ENCODE peak calls at places on chromosomes 12 and 14, in eight cellular contexts. One of them, this sample, is unnamed.

GRCh38 chr12:113601656-113602263 is 130.1 kb upstream of the LHX5 start:
- DNase-seq in stomach: no peak
- DNase-seq in transverse colon: no peak
- DNase-seq in right atrium auricular region: no peak
- DNase-seq in HFF-Myc: no peak
- DNase-seq in mammary epithelial cell: no peak
- DNase-seq in heart left ventricle: no peak
- DNase-seq in AG10803: no peak
- DNase-seq in this sample: no peak

GRCh38 chr12:103178681-103179080 is 221.2 kb downstream of the ASCL1 start:
- DNase-seq in AG10803: no peak
- DNase-seq in heart left ventricle: no peak
- DNase-seq in right atrium auricular region: no peak
- DNase-seq in mammary epithelial cell: no peak
- DNase-seq in stomach: no peak
- DNase-seq in transverse colon: no peak
- DNase-seq in HFF-Myc: no peak
- DNase-seq in this sample: no peak

GRCh38 chr12:49059063-49059384 is 1.6 kb downstream of the KMT2D start:
- DNase-seq in transverse colon: no peak
- DNase-seq in AG10803: no peak
- DNase-seq in stomach: no peak
- DNase-seq in mammary epithelial cell: peak
- DNase-seq in heart left ventricle: no peak
- DNase-seq in HFF-Myc: no peak
- DNase-seq in right atrium auricular region: no peak
- DNase-seq in this sample: no peak

GRCh38 chr14:88667555-88668273 is 104.9 kb downstream of the ZC3H14 start:
- DNase-seq in heart left ventricle: no peak
- DNase-seq in AG10803: peak
- DNase-seq in transverse colon: peak
- DNase-seq in right atrium auricular region: no peak
- DNase-seq in mammary epithelial cell: peak
- DNase-seq in HFF-Myc: peak
- DNase-seq in stomach: peak
- DNase-seq in this sample: peak

GRCh38 chr12:2813573-2814185 is 1.2 kb downstream of the ITFG2 start:
- DNase-seq in right atrium auricular region: no peak
- DNase-seq in transverse colon: peak
- DNase-seq in stomach: no peak
- DNase-seq in HFF-Myc: no peak
- DNase-seq in mammary epithelial cell: peak
- DNase-seq in AG10803: peak
- DNase-seq in heart left ventricle: no peak
- DNase-seq in this sample: no peak

GRCh38 chr12:111351026-111351425 is 17.9 kb downstream of the PHETA1 start:
- DNase-seq in HFF-Myc: no peak
- DNase-seq in mammary epithelial cell: no peak
- DNase-seq in stomach: no peak
- DNase-seq in heart left ventricle: no peak
- DNase-seq in transverse colon: no peak
- DNase-seq in right atrium auricular region: no peak
- DNase-seq in AG10803: no peak
- DNase-seq in this sample: no peak

GRCh38 chr14:101926620-101927019 is 37.8 kb upstream of the DYNC1H1 start:
- DNase-seq in mammary epithelial cell: no peak
- DNase-seq in heart left ventricle: no peak
- DNase-seq in right atrium auricular region: no peak
- DNase-seq in transverse colon: no peak
- DNase-seq in HFF-Myc: no peak
- DNase-seq in stomach: no peak
- DNase-seq in AG10803: no peak
- DNase-seq in this sample: no peak

GRCh38 chr14:21060590-21061346 is 3.1 kb downstream of the RNASE8 start:
- DNase-seq in heart left ventricle: no peak
- DNase-seq in mammary epithelial cell: no peak
- DNase-seq in transverse colon: peak
- DNase-seq in AG10803: no peak
- DNase-seq in stomach: no peak
- DNase-seq in right atrium auricular region: no peak
- DNase-seq in HFF-Myc: no peak
- DNase-seq in this sample: no peak

GRCh38 chr12:4303750-4304149 is 17.3 kb upstream of the TIGAR start:
- DNase-seq in heart left ventricle: no peak
- DNase-seq in AG10803: no peak
- DNase-seq in stomach: no peak
- DNase-seq in mammary epithelial cell: no peak
- DNase-seq in right atrium auricular region: no peak
- DNase-seq in transverse colon: no peak
- DNase-seq in HFF-Myc: no peak
- DNase-seq in this sample: no peak

DNA sequence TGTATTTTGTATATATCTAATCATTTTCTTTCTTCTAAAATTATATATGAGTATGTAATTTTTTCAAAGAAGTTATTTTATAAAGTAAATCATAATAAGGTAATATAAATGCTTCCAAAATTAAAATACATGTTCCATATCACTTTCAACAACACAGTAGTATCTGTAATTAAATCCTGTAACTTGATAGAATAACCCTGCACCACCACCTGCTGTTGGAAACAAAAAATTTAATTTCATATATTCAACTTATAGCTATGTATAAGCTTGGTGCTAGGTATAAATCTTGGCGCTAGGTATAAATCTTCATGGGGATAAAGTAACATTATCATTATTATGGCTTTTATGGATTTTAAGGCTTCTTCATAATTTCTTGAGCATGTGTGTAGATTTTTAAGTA is 149.7 kb upstream of the DCN start:
- DNase-seq in stomach: no peak
- DNase-seq in HFF-Myc: no peak
- DNase-seq in mammary epithelial cell: no peak
- DNase-seq in heart left ventricle: no peak
- DNase-seq in AG10803: no peak
- DNase-seq in right atrium auricular region: no peak
- DNase-seq in transverse colon: no peak
- DNase-seq in this sample: no peak
- TF ChIP-seq CTCF in stomach: no peak
- TF ChIP-seq CTCF in HFF-Myc: no peak
- TF ChIP-seq CTCF in mammary epithelial cell: no peak
- TF ChIP-seq CTCF in heart left ventricle: no peak
- TF ChIP-seq CTCF in AG10803: peak
- TF ChIP-seq CTCF in right atrium auricular region: no peak
- TF ChIP-seq CTCF in transverse colon: no peak
- TF ChIP-seq CTCF in this sample: no peak

GRCh38 chr12:109773384-109774011 is 59.7 kb downstream of the TRPV4 start:
- DNase-seq in heart left ventricle: no peak
- DNase-seq in AG10803: no peak
- DNase-seq in stomach: peak
- DNase-seq in right atrium auricular region: no peak
- DNase-seq in transverse colon: peak
- DNase-seq in mammary epithelial cell: peak
- DNase-seq in HFF-Myc: no peak
- DNase-seq in this sample: no peak

GRCh38 chr12:109770861-109771670 is 57.4 kb downstream of the FAM222A start:
- DNase-seq in HFF-Myc: no peak
- DNase-seq in mammary epithelial cell: no peak
- DNase-seq in right atrium auricular region: no peak
- DNase-seq in heart left ventricle: no peak
- DNase-seq in stomach: peak
- DNase-seq in AG10803: no peak
- DNase-seq in transverse colon: no peak
- DNase-seq in this sample: no peak

GRCh38 chr12:109770104-109770860 is 56.7 kb downstream of the FAM222A start:
- DNase-seq in right atrium auricular region: no peak
- DNase-seq in AG10803: no peak
- DNase-seq in stomach: peak
- DNase-seq in HFF-Myc: no peak
- DNase-seq in transverse colon: no peak
- DNase-seq in mammary epithelial cell: no peak
- DNase-seq in heart left ventricle: no peak
- DNase-seq in this sample: no peak

GRCh38 chr12:109771746-109772621 is 58.4 kb downstream of the FAM222A start:
- DNase-seq in stomach: no peak
- DNase-seq in right atrium auricular region: no peak
- DNase-seq in mammary epithelial cell: no peak
- DNase-seq in transverse colon: no peak
- DNase-seq in AG10803: no peak
- DNase-seq in HFF-Myc: no peak
- DNase-seq in heart left ventricle: no peak
- DNase-seq in this sample: no peak

DNA sequence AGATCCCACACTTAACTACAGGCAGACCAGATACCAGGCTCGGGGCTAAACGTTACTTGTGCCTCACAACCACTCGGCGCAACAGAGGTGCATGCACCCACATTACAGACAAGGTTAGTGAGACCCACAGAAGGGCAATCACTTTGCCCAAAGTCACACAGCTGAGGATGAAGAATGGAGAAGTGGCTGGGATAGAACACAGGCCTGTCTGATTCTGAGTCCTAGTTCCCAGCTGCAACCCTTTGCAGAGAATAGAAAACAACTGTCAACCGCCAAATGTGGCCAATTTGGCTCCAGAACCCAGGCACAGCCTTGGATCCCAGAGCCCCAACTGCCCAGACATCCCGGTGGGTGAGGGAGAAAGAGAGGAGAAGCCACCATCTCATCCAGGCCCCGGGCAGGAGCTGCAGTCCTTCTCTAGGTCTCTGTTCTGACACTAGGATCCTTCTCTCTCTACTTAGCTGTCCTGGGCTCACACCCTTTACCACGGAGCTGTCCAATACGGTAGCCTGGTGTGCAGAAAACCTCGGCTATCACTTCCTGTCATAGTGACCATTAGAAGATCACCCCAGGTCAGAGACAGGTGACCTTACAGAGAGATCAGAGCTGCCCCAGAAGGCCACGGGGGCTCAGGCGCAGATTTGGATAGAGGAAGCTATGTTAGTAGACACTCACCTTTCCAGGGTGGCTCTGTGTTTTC is 59.1 kb downstream of the FAM222A start:
- DNase-seq in stomach: no peak
- DNase-seq in mammary epithelial cell: no peak
- DNase-seq in right atrium auricular region: no peak
- DNase-seq in transverse colon: no peak
- DNase-seq in HFF-Myc: no peak
- DNase-seq in AG10803: no peak
- DNase-seq in heart left ventricle: no peak
- DNase-seq in this sample: no peak
- H3K4me3 ChIP-seq in stomach: peak
- H3K4me3 ChIP-seq in mammary epithelial cell: no peak
- H3K4me3 ChIP-seq in right atrium auricular region: no peak
- H3K4me3 ChIP-seq in transverse colon: no peak
- H3K4me3 ChIP-seq in HFF-Myc: peak
- H3K4me3 ChIP-seq in AG10803: no peak
- H3K4me3 ChIP-seq in heart left ventricle: no peak
- H3K4me3 ChIP-seq in this sample: no peak

GRCh38 chr14:59022144-59022543 is 166.3 kb upstream of the DAAM1 start:
- DNase-seq in mammary epithelial cell: no peak
- DNase-seq in AG10803: no peak
- DNase-seq in heart left ventricle: no peak
- DNase-seq in right atrium auricular region: no peak
- DNase-seq in stomach: no peak
- DNase-seq in transverse colon: no peak
- DNase-seq in HFF-Myc: no peak
- DNase-seq in this sample: no peak
- TF ChIP-seq CTCF in mammary epithelial cell: peak
- TF ChIP-seq CTCF in AG10803: no peak
- TF ChIP-seq CTCF in heart left ventricle: no peak
- TF ChIP-seq CTCF in right atrium auricular region: no peak
- TF ChIP-seq CTCF in stomach: no peak
- TF ChIP-seq CTCF in transverse colon: no peak
- TF ChIP-seq CTCF in HFF-Myc: peak
- TF ChIP-seq CTCF in this sample: peak

GRCh38 chr14:77140343-77140936 is 1.2 kb downstream of the ZDHHC22 start:
- DNase-seq in AG10803: no peak
- DNase-seq in transverse colon: no peak
- DNase-seq in HFF-Myc: no peak
- DNase-seq in heart left ventricle: no peak
- DNase-seq in right atrium auricular region: no peak
- DNase-seq in stomach: no peak
- DNase-seq in mammary epithelial cell: no peak
- DNase-seq in this sample: no peak

GRCh38 chr14:77140937-77141591 is 527 bp downstream of the ZDHHC22 start:
- DNase-seq in heart left ventricle: no peak
- DNase-seq in mammary epithelial cell: peak
- DNase-seq in HFF-Myc: no peak
- DNase-seq in transverse colon: no peak
- DNase-seq in right atrium auricular region: no peak
- DNase-seq in AG10803: no peak
- DNase-seq in stomach: no peak
- DNase-seq in this sample: no peak

GRCh38 chr14:77141592-77142288 is at the start of gene ZDHHC22:
- DNase-seq in stomach: no peak
- DNase-seq in HFF-Myc: no peak
- DNase-seq in transverse colon: no peak
- DNase-seq in AG10803: no peak
- DNase-seq in right atrium auricular region: no peak
- DNase-seq in mammary epithelial cell: no peak
- DNase-seq in heart left ventricle: no peak
- DNase-seq in this sample: no peak

GRCh38 chr14:77139022-77139421 is 2.6 kb downstream of the ZDHHC22 start:
- DNase-seq in right atrium auricular region: no peak
- DNase-seq in stomach: no peak
- DNase-seq in mammary epithelial cell: no peak
- DNase-seq in AG10803: no peak
- DNase-seq in heart left ventricle: no peak
- DNase-seq in HFF-Myc: no peak
- DNase-seq in transverse colon: no peak
- DNase-seq in this sample: no peak

GRCh38 chr14:77139540-77140342 is 1.9 kb downstream of the ZDHHC22 start:
- DNase-seq in HFF-Myc: no peak
- DNase-seq in transverse colon: peak
- DNase-seq in right atrium auricular region: no peak
- DNase-seq in mammary epithelial cell: no peak
- DNase-seq in AG10803: no peak
- DNase-seq in heart left ventricle: no peak
- DNase-seq in stomach: no peak
- DNase-seq in this sample: no peak
- H3K4me3 ChIP-seq in HFF-Myc: no peak
- H3K4me3 ChIP-seq in transverse colon: no peak
- H3K4me3 ChIP-seq in right atrium auricular region: no peak
- H3K4me3 ChIP-seq in mammary epithelial cell: no peak
- H3K4me3 ChIP-seq in AG10803: no peak
- H3K4me3 ChIP-seq in heart left ventricle: no peak
- H3K4me3 ChIP-seq in stomach: peak
- H3K4me3 ChIP-seq in this sample: no peak

DNA sequence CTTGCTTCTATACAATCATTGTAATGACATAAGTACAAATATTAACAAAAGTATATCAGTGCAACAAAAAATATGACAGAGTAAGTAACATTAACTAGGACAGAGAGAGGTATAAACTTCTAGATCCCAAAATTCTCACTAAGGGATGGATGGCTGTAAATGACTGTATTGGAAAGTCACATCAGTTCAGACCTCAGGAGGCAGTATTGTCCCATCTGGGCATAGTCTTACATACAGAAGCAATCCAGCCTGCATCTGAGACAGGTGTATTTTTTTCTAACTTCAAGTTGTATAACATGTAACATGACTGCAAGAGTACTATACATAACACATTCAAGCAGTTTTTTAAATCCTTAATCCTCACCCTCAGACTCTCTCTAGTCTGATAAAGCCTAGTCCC is 99.0 kb downstream of the GARIN6 start:
- DNase-seq in mammary epithelial cell: no peak
- DNase-seq in heart left ventricle: no peak
- DNase-seq in right atrium auricular region: no peak
- DNase-seq in AG10803: no peak
- DNase-seq in HFF-Myc: no peak
- DNase-seq in transverse colon: no peak
- DNase-seq in stomach: no peak
- DNase-seq in this sample: no peak
- TF ChIP-seq CTCF in mammary epithelial cell: peak
- TF ChIP-seq CTCF in heart left ventricle: no peak
- TF ChIP-seq CTCF in right atrium auricular region: no peak
- TF ChIP-seq CTCF in AG10803: no peak
- TF ChIP-seq CTCF in HFF-Myc: no peak
- TF ChIP-seq CTCF in transverse colon: no peak
- TF ChIP-seq CTCF in stomach: no peak
- TF ChIP-seq CTCF in this sample: no peak